ENCODE peak calls at places on chromosomes 5 and 9, in nine cellular contexts. J, G, B, S, D, C, X, L and T are unnamed samples.
A peak's percentile ranks its signal among the peaks of the same experiment; 100 is the strongest.

GRCh38 chr5:9196403-9197224 is 349.3 kb downstream of the SEMA5A start:
- DNase-seq in S (no peak), G (peak; percentile 50), J (no peak), X (peak; percentile 21), C (no peak), L (peak; percentile 89), D (no peak), B (no peak), T (peak; percentile 72)

GRCh38 chr9:122656378-122656777 is 1.0 kb downstream of the OR1B1 start:
- DNase-seq in S (no peak), X (no peak), C (no peak), G (no peak), B (no peak), J (no peak), D (no peak), L (no peak), T (no peak)

GRCh38 chr9:133591985-133592384 is 17.2 kb downstream of the FAM163B start:
- DNase-seq in G (peak; percentile 47), D (no peak), C (no peak), X (no peak), S (no peak), B (no peak), L (no peak), J (no peak), T (no peak)

GRCh38 chr5:138640855-138641254 is 65.7 kb upstream of the HSPA9 start:
- DNase-seq in G (no peak), L (no peak), J (no peak), S (no peak), D (no peak), B (no peak), C (no peak), X (no peak), T (no peak)

GRCh38 chr5:170164921-170165320 is 59.2 kb downstream of the FOXI1 start:
- DNase-seq in J (no peak), L (no peak), S (no peak), B (no peak), G (no peak), D (no peak), C (no peak), X (no peak), T (no peak)

GRCh38 chr5:1112596-1113331 is 901 bp upstream of the SLC12A7 start:
- DNase-seq in S (peak; percentile 83), X (no peak), B (no peak), L (no peak), C (no peak), G (no peak), J (no peak), D (no peak), T (no peak)

GRCh38 chr9:91178281-91179236 is 183.2 kb downstream of the AUH start:
- DNase-seq in L (no peak), G (no peak), D (no peak), C (no peak), S (no peak), J (peak; percentile 54), B (no peak), X (no peak), T (no peak)

GRCh38 chr5:67065697-67066096 is 130.9 kb downstream of the CD180 start:
- DNase-seq in S (no peak), D (no peak), B (no peak), L (no peak), C (no peak), G (no peak), X (no peak), J (no peak), T (no peak)

GRCh38 chr9:75712690-75713089 is 177.8 kb upstream of the PCSK5 start:
- DNase-seq in L (no peak), B (no peak), S (no peak), C (no peak), X (no peak), D (no peak), J (no peak), G (no peak), T (no peak)

GRCh38 chr5:177369050-177369912 is 11.6 kb downstream of the RGS14 start:
- DNase-seq in J (no peak), L (peak; percentile 26), B (no peak), C (no peak), G (peak; percentile 72), S (peak; percentile 50), X (peak; percentile 78), D (peak; percentile 5), T (peak; percentile 55)

GRCh38 chr5:14450055-14450524 is 131.5 kb upstream of the OTULINL start:
- DNase-seq in S (no peak), B (no peak), G (no peak), D (no peak), C (no peak), L (peak; percentile 73), J (no peak), X (no peak), T (no peak)

GRCh38 chr5:126527892-126528291 is 67.1 kb downstream of the ALDH7A1 start:
- DNase-seq in J (no peak), C (no peak), L (peak; percentile 72), G (no peak), D (no peak), B (no peak), X (peak; percentile 24), S (no peak), T (no peak)

GRCh38 chr5:41196197-41196596 is 17.1 kb downstream of the C6 start:
- DNase-seq in G (no peak), D (no peak), B (no peak), C (no peak), S (no peak), L (no peak), X (no peak), J (no peak), T (no peak)

GRCh38 chr9:111601237-111602018 is 2.0 kb upstream of the PTGR1 start:
- DNase-seq in D (no peak), G (no peak), C (no peak), B (no peak), S (no peak), X (no peak), J (no peak), L (peak; percentile 61), T (no peak)

GRCh38 chr5:116534988-116535387 is 39.6 kb downstream of the SEMA6A start:
- DNase-seq in C (no peak), G (no peak), J (no peak), B (no peak), X (no peak), L (no peak), D (no peak), S (no peak), T (no peak)

GRCh38 chr9:122005597-122005996 is 87.5 kb downstream of the TTLL11 start:
- DNase-seq in D (peak; percentile 9), X (peak; percentile 55), L (peak; percentile 30), S (no peak), G (peak; percentile 71), C (no peak), B (peak; percentile 4), J (no peak), T (peak; percentile 52)